ENCODE peak calls at places on chromosomes 5 and 9, in five cellular contexts. X is uterus; Z is CD4-positive, alpha-beta T cell; T is stomach; G is astrocyte. K is an unnamed sample.

GRCh38 chr5:116492016-116492623 is 82.5 kb downstream of the SEMA6A start:
- DNase-seq in Z (no peak), T (no peak), X (no peak), G (peak), K (peak)

GRCh38 chr5:19626218-19626617 is 361.8 kb downstream of the CDH18 start:
- DNase-seq in Z (no peak), T (no peak), X (no peak), G (peak), K (no peak)

GRCh38 chr5:137629646-137630045 is 106.2 kb downstream of the KLHL3 start:
- DNase-seq in X (no peak), G (peak), Z (no peak), T (no peak), K (peak)

GRCh38 chr9:70000481-70000880 is 43.2 kb upstream of the MAMDC2 start:
- DNase-seq in X (no peak), T (no peak), G (no peak), Z (no peak), K (no peak)

GRCh38 chr5:67493676-67494075 is 297.1 kb upstream of the CD180 start:
- DNase-seq in G (no peak), X (no peak), Z (no peak), T (peak), K (peak)

GRCh38 chr9:137163101-137163661 is 6.7 kb downstream of the LRRC26 start:
- DNase-seq in T (no peak), G (no peak), X (no peak), Z (no peak), K (no peak)

GRCh38 chr5:68565427-68565826 is 349.9 kb downstream of the PIK3R1 start:
- DNase-seq in X (no peak), Z (no peak), G (no peak), T (no peak), K (no peak)

GRCh38 chr5:4199461-4199860 is 603.8 kb downstream of the IRX1 start:
- DNase-seq in X (no peak), Z (no peak), G (no peak), T (no peak), K (no peak)

GRCh38 chr5:38878391-38879090 is 32.7 kb downstream of the OSMR start:
- DNase-seq in G (peak), X (no peak), Z (no peak), T (no peak), K (no peak)

GRCh38 chr5:74863726-74864125 is 2.5 kb downstream of the FAM169A start:
- DNase-seq in X (no peak), T (no peak), G (no peak), Z (no peak), K (no peak)

GRCh38 chr5:74864823-74865222 is 1.4 kb downstream of the FAM169A start:
- DNase-seq in X (no peak), Z (no peak), G (no peak), T (no peak), K (peak)

GRCh38 chr5:74865799-74866652 is at the start of gene FAM169A:
- DNase-seq in X (no peak), T (peak), G (peak), Z (peak), K (peak)

GRCh38 chr5:74865293-74865798 is 841 bp downstream of the FAM169A start:
- DNase-seq in X (no peak), G (no peak), Z (no peak), T (no peak), K (peak)

DNA sequence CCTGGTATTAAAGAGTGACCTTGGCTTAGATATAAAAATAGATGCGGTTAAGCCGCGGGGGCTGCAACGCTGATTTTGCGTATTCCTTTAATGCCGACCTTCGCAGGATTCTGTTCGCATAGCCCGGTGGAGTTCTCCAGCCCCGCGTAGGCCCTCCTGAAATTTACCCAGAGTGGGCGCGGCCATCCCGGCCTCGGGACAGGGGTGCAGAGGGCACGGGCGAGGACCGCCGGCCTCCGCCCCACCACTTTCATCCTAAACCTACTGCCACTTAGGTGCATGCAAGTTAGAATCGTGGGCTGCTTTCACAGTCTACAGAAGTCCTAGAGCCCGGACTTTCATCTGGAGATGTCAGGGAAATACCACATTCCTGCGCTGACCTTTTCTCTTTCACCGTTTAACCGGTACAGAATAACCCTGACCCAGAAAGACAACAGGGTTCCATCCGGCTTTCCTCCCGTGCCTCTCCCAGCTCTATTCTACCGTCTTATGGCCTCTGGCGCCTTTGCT is 521 bp upstream of the FAM169A start:
- DNase-seq in X (no peak), T (no peak), Z (no peak), G (no peak), K (no peak)
- H3K27ac ChIP-seq in X (no peak), T (no peak), Z (no peak), G (no peak), K (peak)

DNA sequence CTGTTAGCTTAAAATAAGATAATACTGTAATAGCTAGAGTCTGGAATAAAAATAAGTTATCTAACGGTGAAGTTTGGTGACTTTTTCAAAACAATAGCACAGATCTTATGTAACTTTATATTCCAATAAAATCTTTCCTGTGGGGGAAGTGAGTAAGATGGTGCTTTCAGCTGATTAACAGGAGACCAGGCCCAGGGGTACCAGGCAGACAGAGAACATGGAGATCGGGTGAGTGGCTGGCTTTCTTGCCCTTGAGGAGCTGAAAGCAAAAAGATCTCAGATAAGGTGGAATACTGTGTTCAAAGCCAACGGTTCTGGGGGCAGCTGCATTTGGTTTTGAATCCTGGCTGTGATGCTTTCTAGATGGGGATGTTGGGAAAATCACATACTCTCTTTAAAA is 61.3 kb downstream of the MAT2B start:
- DNase-seq in T (no peak), G (no peak), X (no peak), Z (no peak), K (no peak)
- TF ChIP-seq CTCF in T (no peak), G (no peak), X (no peak), Z (no peak), K (no peak)

GRCh38 chr5:132821791-132822190 is 8.7 kb downstream of the SHROOM1 start:
- DNase-seq in X (no peak), T (no peak), Z (no peak), G (peak), K (no peak)
- H3K27ac ChIP-seq in X (no peak), T (no peak), Z (no peak), G (no peak), K (no peak)

DNA sequence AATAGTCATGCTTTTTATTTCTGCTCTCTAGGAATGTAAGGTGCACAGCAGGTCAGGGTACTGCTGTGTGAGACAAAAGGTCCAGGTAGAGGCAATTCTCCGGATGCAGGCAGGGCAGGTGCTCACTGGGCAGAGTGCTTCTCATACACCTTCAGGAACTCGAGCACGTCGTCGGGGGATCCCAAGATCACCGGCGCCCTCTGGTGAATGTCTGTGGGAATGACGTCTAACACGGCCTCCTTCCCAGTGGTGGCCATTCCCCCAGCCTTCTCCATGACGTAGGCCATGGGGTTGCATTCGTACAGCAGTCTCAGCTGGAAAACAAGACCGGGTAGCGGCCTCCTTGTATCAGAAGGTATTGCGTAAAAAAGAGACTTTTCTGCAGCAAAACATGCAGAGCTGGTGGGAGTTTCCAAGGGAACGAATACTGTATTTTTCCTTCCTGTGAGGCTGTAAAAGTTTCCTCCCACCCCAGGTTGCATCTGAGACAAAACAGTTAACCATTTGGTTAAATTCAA is 9.7 kb upstream of the FBP2 start:
- DNase-seq in X (peak), G (peak), Z (peak), T (peak), K (peak)
- TF ChIP-seq CTCF in X (peak), G (peak), Z (peak), T (peak), K (peak)

DNA sequence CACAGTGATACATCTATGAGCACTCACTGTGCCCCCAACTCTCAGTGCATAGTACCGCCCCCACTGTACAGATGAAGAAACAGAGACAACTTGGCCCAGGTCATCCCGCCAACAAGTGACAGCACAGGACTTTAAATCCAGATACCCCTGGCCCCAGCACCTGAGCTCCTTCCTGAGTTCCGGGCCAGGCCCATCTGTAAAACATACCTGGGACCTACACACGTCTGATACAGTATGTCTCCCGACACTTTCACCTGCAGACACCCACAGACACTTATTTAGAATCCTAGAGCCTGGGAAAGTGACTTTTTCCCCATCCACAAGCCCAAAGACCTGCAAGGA is 60.8 kb upstream of the SLC25A51 start:
- DNase-seq in X (no peak), G (no peak), T (no peak), Z (no peak), K (no peak)
- H3K27ac ChIP-seq in X (no peak), G (peak), T (peak), Z (no peak), K (peak)

DNA sequence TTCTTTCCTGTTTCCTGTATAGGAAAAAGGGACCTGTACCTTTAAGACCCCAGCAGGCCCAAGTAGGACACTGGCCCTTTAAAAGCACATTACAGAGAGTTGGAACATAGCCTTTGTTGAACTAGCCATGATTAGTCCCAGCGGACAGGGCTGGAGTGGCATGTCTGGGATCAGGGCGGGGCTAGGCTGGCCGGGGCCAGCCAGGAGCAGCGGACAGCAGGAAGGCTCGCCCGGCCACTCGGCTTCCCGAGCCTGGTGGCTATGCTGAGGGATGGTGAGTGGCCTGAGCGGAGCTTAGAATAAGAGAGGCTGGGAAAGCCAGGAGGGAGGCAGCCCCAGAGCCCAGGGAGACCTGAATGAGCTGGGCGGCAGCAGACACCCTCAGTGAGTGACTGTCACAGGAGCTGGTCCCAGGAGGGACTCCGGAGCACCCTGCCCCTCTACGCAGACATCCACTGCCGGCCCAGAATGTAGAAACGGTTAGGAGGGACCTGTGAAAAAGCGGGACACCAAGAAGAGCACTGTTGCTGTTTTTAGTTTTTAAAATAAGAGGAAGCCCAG is 92.1 kb downstream of the DAB2IP start:
- DNase-seq in T (peak), G (peak), Z (no peak), X (peak), K (peak)
- TF ChIP-seq CTCF in T (peak), G (no peak), Z (no peak), X (peak), K (no peak)

DNA sequence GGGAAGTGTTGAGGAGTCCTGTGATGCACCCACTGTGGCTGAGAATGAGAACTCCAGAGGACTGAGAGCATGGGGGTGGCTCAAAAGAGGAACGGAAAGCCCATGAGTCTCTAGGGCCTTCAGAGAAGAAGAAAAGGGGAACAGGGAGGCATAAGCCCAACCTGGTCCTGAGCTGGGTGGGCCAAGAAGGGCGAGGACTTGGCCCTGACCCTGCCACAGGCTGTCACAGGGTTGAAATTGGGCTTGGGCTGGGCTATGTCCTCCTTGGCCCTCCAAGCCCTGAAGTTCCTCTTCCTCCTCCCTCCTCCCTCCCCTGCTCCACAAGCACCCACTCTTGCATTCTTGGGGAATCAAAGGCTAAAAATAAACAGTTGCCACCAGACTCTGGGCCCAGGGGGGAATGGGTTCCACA is 49.3 kb upstream of the PPARGC1B start:
- DNase-seq in X (no peak), Z (no peak), G (no peak), T (no peak), K (no peak)
- H3K27ac ChIP-seq in X (no peak), Z (no peak), G (no peak), T (peak), K (no peak)

GRCh38 chr9:8235489-8235888 is 435.9 kb upstream of the DMAC1 start:
- DNase-seq in Z (no peak), T (no peak), X (no peak), G (no peak), K (no peak)

DNA sequence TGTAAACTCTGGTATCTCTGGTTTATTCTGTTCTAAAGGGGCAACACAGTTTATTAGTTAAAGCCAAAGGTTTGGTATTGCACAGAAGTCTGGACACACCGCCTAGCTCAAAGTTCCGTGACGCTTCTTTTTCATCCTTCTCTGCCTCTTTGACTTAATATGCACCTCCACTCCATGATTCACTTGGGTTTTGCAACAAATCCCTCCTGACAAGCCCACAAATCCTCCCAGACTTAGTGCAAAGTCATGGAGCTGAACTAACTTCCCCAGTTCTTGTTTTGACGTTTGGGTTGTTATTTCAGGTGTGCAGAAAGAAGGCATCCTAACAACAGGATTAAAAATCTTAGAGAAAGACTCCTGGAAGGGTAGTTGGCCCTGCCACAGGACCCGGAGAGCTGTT is 441.6 kb upstream of the DMAC1 start:
- DNase-seq in Z (no peak), G (no peak), X (no peak), T (no peak), K (no peak)
- TF ChIP-seq CTCF in Z (no peak), G (no peak), X (no peak), T (no peak), K (no peak)

GRCh38 chr9:89879711-89880110 is 274.9 kb downstream of the GADD45G start:
- DNase-seq in X (peak), G (no peak), T (peak), Z (no peak), K (no peak)
- H3K27ac ChIP-seq in X (no peak), G (no peak), T (peak), Z (no peak), K (no peak)

K was measured in RWPE1.